ENCODE peak calls at places on chromosomes 13 and 19, in nine cellular contexts. L is heart left ventricle, W is ovary, F is spleen, H is transverse colon, E is IMR-90, M is body of pancreas, S is stomach, Y is tibial nerve. B is an unnamed sample.

GRCh38 chr13:59672445-59672844 is 491.3 kb downstream of the DIAPH3 start:
- DNase-seq in L (no peak), W (no peak), F (no peak), H (no peak), E (no peak), M (no peak), S (no peak), Y (no peak), B (no peak)

GRCh38 chr13:72983085-72983768 is 75.6 kb upstream of the KLF5 start:
- DNase-seq in L (no peak), W (no peak), F (no peak), H (peak; percentile 45), E (peak; percentile 69), M (peak; percentile 28), S (peak; percentile 34), Y (no peak), B (no peak)

GRCh38 chr19:19659646-19660245 is 3.7 kb downstream of the ATP13A1 start:
- DNase-seq in L (no peak), W (peak; percentile 17), F (peak; percentile 65), H (no peak), E (no peak), M (no peak), S (no peak), Y (no peak), B (no peak)

GRCh38 chr19:46766569-46767317 is 20.5 kb upstream of the STRN4 start:
- DNase-seq in L (no peak), W (no peak), F (peak; percentile 84), H (peak; percentile 51), E (no peak), M (no peak), S (peak; percentile 58), Y (no peak), B (no peak)

GRCh38 chr13:58032676-58033440 is 401.3 kb downstream of the PCDH17 start:
- DNase-seq in L (no peak), W (no peak), F (no peak), H (no peak), E (no peak), M (no peak), S (no peak), Y (no peak), B (no peak)

GRCh38 chr13:35500071-35500595 is 23.6 kb upstream of the MAB21L1 start:
- DNase-seq in L (no peak), W (no peak), F (no peak), H (no peak), E (no peak), M (no peak), S (no peak), Y (no peak), B (no peak)

GRCh38 chr19:4660181-4660791 is 9.9 kb downstream of the MYDGF start:
- DNase-seq in L (peak; percentile 56), W (no peak), F (no peak), H (peak; percentile 33), E (no peak), M (no peak), S (peak; percentile 45), Y (no peak), B (no peak)

GRCh38 chr19:19238126-19238894 is 26.6 kb downstream of the NCAN start:
- DNase-seq in L (no peak), W (no peak), F (no peak), H (no peak), E (no peak), M (no peak), S (no peak), Y (no peak), B (no peak)

GRCh38 chr13:53254495-53254894 is 225.9 kb downstream of the OLFM4 start:
- DNase-seq in L (no peak), W (no peak), F (no peak), H (no peak), E (no peak), M (no peak), S (no peak), Y (no peak), B (no peak)

GRCh38 chr19:4057913-4058695 is 8.6 kb downstream of the ZBTB7A start:
- DNase-seq in L (peak; percentile 89), W (peak; percentile 80), F (peak; percentile 88), H (peak; percentile 87), E (peak; percentile 85), M (peak; percentile 67), S (peak; percentile 81), Y (peak; percentile 87), B (peak; percentile 98)

GRCh38 chr19:49862411-49863253 is 4.7 kb downstream of the PNKP start:
- DNase-seq in L (no peak), W (peak; percentile 56), F (peak; percentile 78), H (no peak), E (no peak), M (no peak), S (no peak), Y (no peak), B (no peak)

GRCh38 chr19:17109962-17110598 is 34.5 kb downstream of the MYO9B start:
- DNase-seq in L (peak; percentile 75), W (no peak), F (peak; percentile 95), H (peak; percentile 65), E (no peak), M (no peak), S (peak; percentile 45), Y (peak; percentile 35), B (peak; percentile 94)

GRCh38 chr13:46035066-46035465 is 17.5 kb downstream of the ZC3H13 start:
- DNase-seq in L (no peak), W (no peak), F (no peak), H (no peak), E (no peak), M (no peak), S (no peak), Y (no peak), B (no peak)

GRCh38 chr13:27283906-27284523 is 13.4 kb downstream of the RASL11A start:
- DNase-seq in L (no peak), W (no peak), F (no peak), H (peak; percentile 21), E (no peak), M (no peak), S (no peak), Y (no peak), B (no peak)

DNA sequence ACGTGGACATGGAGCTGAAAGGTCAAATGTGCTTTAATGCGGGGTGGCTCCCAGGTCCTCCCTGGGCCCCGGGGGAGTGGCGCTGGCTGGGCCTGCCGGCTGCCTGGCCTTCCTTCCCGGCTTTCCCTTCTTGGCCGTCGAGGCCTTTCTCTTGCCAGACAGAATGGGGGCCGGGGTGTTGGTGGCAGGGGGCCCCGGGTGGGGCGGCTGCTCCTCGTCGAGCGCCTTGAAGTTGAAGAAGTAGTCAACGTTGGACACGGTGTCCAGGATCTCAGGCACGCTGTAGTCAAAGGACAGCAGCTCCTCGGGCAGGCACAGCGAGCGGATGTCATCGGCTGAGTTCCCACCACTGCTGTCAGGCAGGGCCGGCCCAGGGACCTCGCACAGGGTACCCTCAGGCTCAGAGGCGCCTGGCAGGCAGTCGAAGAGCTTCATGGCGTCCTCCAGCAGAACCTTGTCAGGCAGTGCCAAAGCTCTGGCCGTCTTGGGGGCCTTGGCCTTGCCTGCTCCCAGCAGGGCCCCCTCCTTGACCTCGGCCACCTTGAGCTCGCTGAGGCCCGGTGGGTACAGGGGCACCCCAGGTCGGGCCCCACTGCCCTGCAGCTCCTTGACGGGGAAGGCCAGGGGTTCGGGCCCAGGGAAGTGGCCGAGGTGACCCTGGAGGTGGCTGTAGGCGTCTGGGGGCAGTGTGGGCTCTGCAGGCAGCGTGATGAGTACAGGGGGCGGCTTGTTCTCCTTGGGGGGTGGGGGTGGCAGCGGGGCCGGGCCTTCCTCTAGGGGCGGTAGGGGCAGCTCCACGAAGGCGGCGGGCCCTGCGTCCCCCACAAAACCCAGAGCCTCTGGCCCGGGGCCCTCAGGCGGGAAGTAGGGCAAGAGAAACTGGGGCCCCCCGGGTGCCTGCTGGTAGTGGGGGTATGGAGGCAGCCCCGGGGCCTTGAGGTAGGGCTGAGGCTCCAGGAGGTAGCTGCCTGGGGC is 1.3 kb downstream of the PRR22 start:
- DNase-seq in L (no peak), W (no peak), F (no peak), H (no peak), E (no peak), M (no peak), S (no peak), Y (no peak), B (no peak)
- TF ChIP-seq POLR2A in L (no peak), W (no peak), F (no peak), H (no peak), E (no peak), M (no peak), S (no peak), Y (no peak), B (no peak)

GRCh38 chr19:51210385-51210784 is 14.5 kb upstream of the CD33 start:
- DNase-seq in L (no peak), W (no peak), F (no peak), H (no peak), E (no peak), M (no peak), S (no peak), Y (no peak), B (no peak)
- H3K4me3 ChIP-seq in L (no peak overlapping the region), W (no peak overlapping the region), F (no peak overlapping the region), H (no peak overlapping the region), E (no peak overlapping the region), M (no peak overlapping the region), S (no peak overlapping the region), Y (no peak overlapping the region), B (no peak overlapping the region)

GRCh38 chr13:110314516-110315245 is 7.6 kb downstream of the COL4A2 start:
- DNase-seq in L (peak; percentile 82), W (no peak), F (no peak), H (no peak), E (no peak), M (no peak), S (no peak), Y (no peak), B (peak; percentile 76)

GRCh38 chr13:110309661-110310524 is 2.8 kb downstream of the COL4A2 start:
- DNase-seq in L (no peak), W (peak; percentile 19), F (no peak), H (no peak), E (no peak), M (no peak), S (no peak), Y (no peak), B (peak; percentile 76)

GRCh38 chr13:110310541-110311491 is 3.7 kb downstream of the COL4A2 start:
- DNase-seq in L (no peak), W (peak; percentile 10), F (no peak), H (no peak), E (no peak), M (no peak), S (no peak), Y (no peak), B (no peak)

GRCh38 chr13:110311721-110312668 is 4.9 kb downstream of the COL4A2 start:
- DNase-seq in L (peak; percentile 41), W (peak; percentile 24), F (no peak), H (no peak), E (no peak), M (no peak), S (no peak), Y (no peak), B (no peak)

GRCh38 chr13:110312669-110313031 is 5.6 kb downstream of the COL4A2 start:
- DNase-seq in L (no peak), W (peak; percentile 11), F (no peak), H (no peak), E (peak; percentile 93), M (no peak), S (no peak), Y (no peak), B (no peak)
- TF ChIP-seq CTCF in L (no peak), W (no peak), F (no peak), H (no peak), E (peak; percentile 20), M (no peak), S (no peak), Y (no peak), B (no peak)

DNA sequence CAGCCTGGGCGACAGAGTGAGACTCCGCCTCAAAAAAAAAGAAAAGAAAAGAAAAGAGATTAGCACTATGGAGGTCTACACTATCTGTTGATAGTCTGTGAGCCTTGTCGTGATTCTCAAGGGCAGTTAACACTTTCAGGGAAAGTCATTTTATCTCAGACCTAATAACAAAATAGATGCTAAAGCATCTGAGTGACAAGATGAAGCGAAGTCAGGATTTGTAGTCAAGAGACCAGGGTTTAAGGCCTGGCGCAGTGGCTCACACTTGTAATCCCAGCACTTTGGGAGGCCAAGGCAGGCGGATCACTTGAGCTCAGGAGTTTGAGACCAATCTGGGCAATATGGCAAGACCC is 13.3 kb upstream of the RAB8A start:
- DNase-seq in L (no peak), W (no peak), F (no peak), H (no peak), E (no peak), M (no peak), S (no peak), Y (no peak), B (no peak)
- TF ChIP-seq POLR2A in L (no peak), W (no peak), F (no peak), H (no peak), E (no peak), M (no peak), S (no peak), Y (no peak), B (no peak)